ENCODE peak calls at places on chromosomes 4 and X, in six cellular contexts. Y is mesendoderm, V is IMR-90, L is mesenchymal stem cell, R is trophoblast cell, M is H1. D is an unnamed sample.

GRCh38 chrX:111671668-111672067 is 9.3 kb upstream of the ALG13 start:
- DNase-seq in Y (no peak), R (no peak), L (no peak), V (no peak), M (no peak), D (no peak)

GRCh38 chrX:11381464-11381863 is 88.3 kb downstream of the AMELX start:
- DNase-seq in V (peak), Y (peak), M (no peak), L (peak), R (peak), D (peak)

GRCh38 chrX:125757794-125758564 is 408.1 kb downstream of the DCAF12L2 start:
- DNase-seq in V (no peak), M (no peak), Y (no peak), R (no peak), L (no peak), D (no peak)

GRCh38 chr4:21885770-21886169 is 62.8 kb downstream of the KCNIP4 start:
- DNase-seq in Y (no peak), M (no peak), V (no peak), L (no peak), R (no peak), D (no peak)

GRCh38 chr4:123596805-123597204 is 200.2 kb downstream of the SPRY1 start:
- DNase-seq in M (no peak), Y (no peak), R (no peak), L (no peak), V (no peak), D (no peak)

GRCh38 chrX:8864151-8864550 is 63.0 kb upstream of the FAM9A start:
- DNase-seq in Y (peak), M (no peak), V (no peak), R (no peak), L (no peak), D (no peak)

GRCh38 chr4:122758033-122758432 is 25.5 kb downstream of the BBS12 start:
- DNase-seq in R (no peak), Y (peak), M (no peak), V (peak), L (peak), D (no peak)

GRCh38 chr4:139740121-139740520 is 74.5 kb downstream of the MGST2 start:
- DNase-seq in L (no peak), R (no peak), V (no peak), Y (no peak), M (peak), D (no peak)

GRCh38 chrX:103789004-103789403 is 12.4 kb downstream of the PLP1 start:
- DNase-seq in M (no peak), R (no peak), V (no peak), Y (no peak), L (no peak), D (no peak)

GRCh38 chrX:104117753-104118152 is 5.4 kb downstream of the ZCCHC18 start:
- DNase-seq in M (no peak), L (no peak), R (no peak), V (no peak), Y (no peak), D (no peak)

GRCh38 chr4:111136438-111136837 is 513.6 kb upstream of the PITX2 start:
- DNase-seq in V (peak), L (peak), R (no peak), Y (peak), M (no peak), D (no peak)

GRCh38 chr4:7755529-7755928 is 184.1 kb downstream of the AFAP1 start:
- DNase-seq in V (no peak), R (no peak), M (no peak), L (no peak), Y (no peak), D (no peak)

GRCh38 chr4:25290490-25291067 is 22.0 kb upstream of the ZCCHC4 start:
- DNase-seq in R (no peak), V (no peak), Y (peak), M (no peak), L (no peak), D (no peak)

GRCh38 chr4:109233585-109233984 is 68.9 kb downstream of the COL25A1 start:
- DNase-seq in Y (no peak), M (no peak), R (no peak), L (peak), V (no peak), D (no peak)

GRCh38 chrX:96182366-96182765 is 502.3 kb upstream of the DIAPH2 start:
- DNase-seq in M (no peak), V (peak), Y (peak), L (peak), R (peak), D (no peak)

GRCh38 chr4:26127851-26128337 is 192.9 kb upstream of the RBPJ start:
- DNase-seq in M (no peak), L (no peak), V (no peak), R (no peak), Y (no peak), D (no peak)

GRCh38 chr4:1538096-1538410 is 131.8 kb upstream of the NKX1-1 start:
- DNase-seq in R (no peak), Y (no peak), L (no peak), M (no peak), V (no peak), D (no peak)
- H2BK120ac ChIP-seq in R (no peak), Y (no peak), L (no peak), M (no peak), V (no peak), D (no peak)

GRCh38 chrX:57596109-57596870 is 4.5 kb downstream of the ZXDB start:
- DNase-seq in L (peak), R (no peak), M (no peak), V (no peak), Y (peak), D (no peak)

GRCh38 chrX:57595381-57595811 is 3.6 kb downstream of the ZXDB start:
- DNase-seq in R (peak), M (no peak), V (peak), Y (no peak), L (peak), D (no peak)
- H3K4me3 ChIP-seq in R (no peak), M (no peak), V (no peak), Y (no peak), L (no peak), D (no peak)

GRCh38 chrX:132270021-132270420 is 50.8 kb upstream of the RAP2C start:
- DNase-seq in Y (no peak), V (no peak), R (no peak), M (no peak), L (no peak), D (no peak)

GRCh38 chrX:132271330-132271729 is 52.1 kb upstream of the RAP2C start:
- DNase-seq in R (peak), V (no peak), L (no peak), M (no peak), Y (no peak), D (no peak)

GRCh38 chrX:132266583-132267355 is 47.5 kb upstream of the RAP2C start:
- DNase-seq in L (peak), M (no peak), V (peak), Y (no peak), R (peak), D (no peak)

GRCh38 chrX:132270699-132271098 is 51.5 kb upstream of the RAP2C start:
- DNase-seq in Y (no peak), M (no peak), R (peak), L (peak), V (peak), D (no peak)

GRCh38 chrX:132267392-132267791 is 48.1 kb upstream of the RAP2C start:
- DNase-seq in M (no peak), L (no peak), V (no peak), R (no peak), Y (no peak), D (no peak)
- H3K4ac ChIP-seq in M (no peak), L (no peak), V (no peak), R (no peak), Y (no peak), D (no peak)

DNA sequence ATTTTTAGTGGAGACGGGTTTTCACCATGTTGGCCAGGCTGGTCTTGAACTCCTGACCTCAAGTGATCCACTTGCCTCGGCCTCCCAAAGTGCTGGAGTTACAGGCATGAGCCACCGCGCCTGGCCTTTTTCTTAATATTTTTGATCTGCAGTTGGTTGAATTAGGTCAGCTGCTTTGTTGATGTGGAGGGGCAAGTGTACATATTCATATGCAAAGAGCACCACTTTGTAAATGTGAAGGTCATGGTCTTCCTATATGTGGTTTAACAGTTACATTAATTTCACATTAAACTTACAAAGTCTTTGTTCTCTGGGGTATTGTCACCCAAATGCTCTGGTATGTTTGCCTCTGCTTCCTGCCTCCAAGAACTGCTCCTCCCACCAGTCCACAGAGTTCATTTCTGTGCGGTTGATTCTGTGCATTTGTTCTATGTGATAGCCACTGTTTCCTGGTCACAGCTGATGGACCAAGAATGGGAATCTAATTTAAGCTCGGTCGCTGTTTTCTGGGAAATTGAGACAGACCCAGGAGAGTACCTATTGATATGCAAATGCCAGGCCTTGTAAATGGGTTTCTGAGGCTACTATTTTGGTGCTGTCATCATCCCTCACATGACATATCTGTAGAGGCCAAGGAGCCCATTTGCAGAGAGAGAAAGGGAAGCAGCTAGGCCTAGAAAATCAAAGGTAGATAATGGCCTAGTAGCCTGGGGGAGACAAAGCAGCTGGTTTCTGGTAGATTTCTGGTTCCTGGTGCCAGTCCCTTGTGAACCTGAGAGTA is 27.0 kb upstream of the HPSE start:
- DNase-seq in V (no peak), Y (peak), L (no peak), R (no peak), M (peak), D (no peak)
- H2BK120ac ChIP-seq in V (no peak), Y (no peak), L (no peak), R (no peak), M (peak), D (no peak)

DNA sequence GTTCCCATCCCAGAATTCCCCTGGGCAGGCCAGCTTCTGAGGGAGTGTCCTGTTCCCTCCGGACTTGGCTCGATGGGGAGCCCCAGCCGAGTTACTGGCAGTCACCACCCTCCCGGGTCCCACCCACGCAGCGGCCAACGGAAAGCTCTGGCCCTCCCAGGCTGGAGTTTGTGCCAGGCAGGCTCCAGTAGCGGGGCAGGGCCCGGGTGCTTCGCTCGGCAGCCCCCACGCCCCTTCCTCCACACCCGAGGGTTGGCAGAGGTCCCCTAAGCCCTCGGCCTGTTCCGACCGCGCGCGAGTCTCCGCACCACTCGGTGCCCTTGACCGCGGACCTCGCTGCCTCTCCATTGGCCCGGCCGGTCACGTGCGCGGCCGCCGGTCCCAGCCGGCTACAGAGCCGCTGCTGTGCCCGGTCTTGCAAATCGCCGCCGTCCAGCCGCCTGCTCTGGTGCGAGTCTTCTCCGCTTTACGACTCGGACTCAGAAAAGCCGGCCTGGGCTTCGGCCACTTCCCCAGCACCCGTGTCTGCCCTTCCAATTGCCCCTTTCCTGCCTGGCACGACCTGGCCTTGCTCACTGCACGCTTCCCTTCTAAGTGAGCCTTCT is 20.8 kb upstream of the MTM1 start:
- DNase-seq in V (no peak), R (peak), M (peak), L (peak), Y (peak), D (no peak)
- H3K4me3 ChIP-seq in V (peak), R (peak), M (peak), L (no peak), Y (no peak), D (peak)